ENCODE peak calls at places on chromosomes 13 and 19, in four cellular contexts. Z is brain microvascular endothelial cell; J is OCI-LY7; L is CD4-positive, alpha-beta memory T cell. X is an unnamed sample.

GRCh38 chr13:35729926-35730627 is 253.6 kb upstream of the MAB21L1 start:
- DNase-seq in Z (no peak), J (no peak), L (no peak), X (no peak)

GRCh38 chr13:110877737-110878136 is 37.1 kb downstream of the ANKRD10 start:
- DNase-seq in J (no peak), Z (no peak), L (no peak), X (no peak)

GRCh38 chr19:3304871-3305423 is 61.4 kb upstream of the NFIC start:
- DNase-seq in J (peak), Z (peak), L (peak), X (no peak)

GRCh38 chr13:100394005-100394695 is 194.4 kb downstream of the GGACT start:
- DNase-seq in Z (peak), L (peak), J (no peak), X (peak)

GRCh38 chr13:41675306-41675705 is 218.0 kb downstream of the RGCC start:
- DNase-seq in Z (no peak), L (no peak), J (no peak), X (peak)

GRCh38 chr19:12842511-12842910 is 4.2 kb downstream of the MAST1 start:
- DNase-seq in L (no peak), Z (no peak), J (no peak), X (no peak)

GRCh38 chr13:30415430-30416030 is 6.8 kb upstream of the UBE2L5 start:
- DNase-seq in J (peak), Z (no peak), L (no peak), X (no peak)

GRCh38 chr13:32881074-32881791 is 135.0 kb upstream of the KL start:
- DNase-seq in J (no peak), L (no peak), Z (peak), X (peak)

GRCh38 chr13:80339578-80339840 is 1.4 kb downstream of the SPRY2 start:
- DNase-seq in J (no peak), Z (peak), L (no peak), X (no peak)

GRCh38 chr13:22061371-22061805 is 390.5 kb downstream of the FGF9 start:
- DNase-seq in J (no peak), Z (no peak), L (peak), X (no peak)

GRCh38 chr13:110126391-110126961 is 180.5 kb downstream of the COL4A1 start:
- DNase-seq in J (no peak), Z (peak), L (no peak), X (peak)

GRCh38 chr13:100913143-100913542 is 238.5 kb upstream of the TMTC4 start:
- DNase-seq in Z (no peak), J (no peak), L (no peak), X (no peak)

GRCh38 chr13:48542581-48543341 is 9.9 kb upstream of the RCBTB2 start:
- DNase-seq in L (no peak), J (peak), Z (peak), X (no peak)

GRCh38 chr19:55178781-55179569 is 1.1 kb downstream of the SYT5 start:
- DNase-seq in L (peak), J (peak), Z (peak), X (no peak)

GRCh38 chr13:97798836-97799235 is 154.6 kb upstream of the IPO5 start:
- DNase-seq in L (no peak), Z (no peak), J (no peak), X (no peak)

GRCh38 chr13:98959299-98959698 is 18.6 kb downstream of the DOCK9 start:
- DNase-seq in L (no peak), J (no peak), Z (no peak), X (no peak)

GRCh38 chr19:48183356-48183755 is 12.9 kb downstream of the ZSWIM9 start:
- DNase-seq in J (peak), L (no peak), Z (no peak), X (no peak)

GRCh38 chr19:39246951-39247669 is 1.5 kb downstream of the IFNL4 start:
- DNase-seq in J (no peak), Z (no peak), L (no peak), X (no peak)

GRCh38 chr13:28657784-28658538 is 969 bp upstream of the POMP start:
- DNase-seq in Z (no peak), J (peak), L (no peak), X (no peak)

GRCh38 chr19:56053596-56053995 is 67.0 kb downstream of the NLRP5 start:
- DNase-seq in Z (no peak), J (no peak), L (no peak), X (no peak)

GRCh38 chr13:24709186-24709913 is 29.1 kb downstream of the ATP12A start:
- DNase-seq in J (no peak), L (peak), Z (no peak), X (no peak)

GRCh38 chr19:4933528-4933927 is 24.2 kb downstream of the UHRF1 start:
- DNase-seq in J (no peak), L (no peak), Z (no peak), X (no peak)

DNA sequence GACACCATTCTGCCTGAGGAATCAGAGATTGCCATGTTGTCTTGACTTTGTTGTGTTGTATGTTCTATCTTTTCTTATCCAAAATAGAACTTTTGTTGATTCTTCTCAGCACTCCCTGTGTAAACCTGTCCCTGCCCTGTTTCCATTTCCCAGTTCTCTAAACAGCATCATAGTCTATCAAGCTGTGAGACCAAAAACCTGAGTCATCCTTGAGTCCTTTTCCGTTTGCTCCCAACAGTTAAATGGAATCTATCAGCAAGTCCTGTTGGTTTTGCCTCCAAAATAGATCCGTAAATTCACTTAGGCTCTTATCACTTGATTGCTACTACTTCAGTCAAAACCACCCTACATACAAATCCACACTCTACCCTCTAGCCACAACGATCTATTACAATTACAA is 667.1 kb downstream of the PCDH9 start:
- DNase-seq in J (no peak), L (no peak), Z (no peak), X (no peak)
- H3K4me3 ChIP-seq in J (no peak), L (no peak), Z (no peak), X (no peak)

GRCh38 chr13:50529154-50529882 is 314.2 kb downstream of the DLEU7 start:
- DNase-seq in L (no peak), Z (peak), J (no peak), X (peak)
- H3K4me3 ChIP-seq in L (no peak), Z (peak), J (no peak), X (peak)

DNA sequence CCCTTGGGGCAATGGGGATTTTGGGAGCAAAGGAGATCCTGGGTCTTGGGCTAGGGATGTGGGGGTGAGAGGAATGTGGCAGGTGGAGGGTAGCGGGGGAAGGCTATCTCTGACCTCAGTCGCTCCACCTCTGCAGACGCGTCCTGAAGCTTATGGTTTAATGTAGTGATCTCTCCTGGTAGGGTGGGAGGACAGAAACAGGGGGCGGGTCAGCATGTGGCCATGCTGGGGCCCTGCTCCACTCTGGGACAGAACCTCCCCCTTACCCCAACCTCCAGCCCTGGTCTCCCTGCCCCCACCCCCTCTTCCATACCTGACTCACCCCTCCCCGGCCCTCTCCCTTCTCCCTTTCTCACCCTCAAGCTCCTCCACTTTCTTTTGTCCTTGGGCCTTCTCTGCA is 1.4 kb downstream of the BST2 start:
- DNase-seq in Z (no peak), L (no peak), J (no peak), X (no peak)
- H3K4me3 ChIP-seq in Z (no peak), L (peak), J (peak), X (no peak)

GRCh38 chr19:31261019-31261595 is 88.1 kb downstream of the TSHZ3 start:
- DNase-seq in L (no peak), Z (no peak), J (no peak), X (no peak)

GRCh38 chr19:31260171-31260933 is 88.9 kb downstream of the TSHZ3 start:
- DNase-seq in L (no peak), Z (no peak), J (no peak), X (no peak)

GRCh38 chr19:31262673-31263308 is 86.4 kb downstream of the TSHZ3 start:
- DNase-seq in L (no peak), J (no peak), Z (no peak), X (no peak)

GRCh38 chr19:31263317-31263716 is 85.9 kb downstream of the TSHZ3 start:
- DNase-seq in L (no peak), Z (no peak), J (no peak), X (no peak)

GRCh38 chr19:31261651-31262331 is 87.4 kb downstream of the TSHZ3 start:
- DNase-seq in Z (no peak), L (no peak), J (no peak), X (no peak)
- H3K4me3 ChIP-seq in Z (no peak), L (no peak), J (no peak), X (no peak)

GRCh38 chr19:21856751-21857150 is 20.8 kb upstream of the ZNF43 start:
- DNase-seq in Z (no peak), L (no peak), J (no peak), X (no peak)
- H3K4me3 ChIP-seq in Z (no peak), L (no peak), J (no peak), X (no peak)

GRCh38 chr19:32363632-32364031 is 18.2 kb downstream of the ZNF507 start:
- DNase-seq in J (no peak), L (no peak), Z (no peak), X (no peak)
- H3K4me3 ChIP-seq in J (no peak), L (no peak), Z (no peak), X (no peak)

DNA sequence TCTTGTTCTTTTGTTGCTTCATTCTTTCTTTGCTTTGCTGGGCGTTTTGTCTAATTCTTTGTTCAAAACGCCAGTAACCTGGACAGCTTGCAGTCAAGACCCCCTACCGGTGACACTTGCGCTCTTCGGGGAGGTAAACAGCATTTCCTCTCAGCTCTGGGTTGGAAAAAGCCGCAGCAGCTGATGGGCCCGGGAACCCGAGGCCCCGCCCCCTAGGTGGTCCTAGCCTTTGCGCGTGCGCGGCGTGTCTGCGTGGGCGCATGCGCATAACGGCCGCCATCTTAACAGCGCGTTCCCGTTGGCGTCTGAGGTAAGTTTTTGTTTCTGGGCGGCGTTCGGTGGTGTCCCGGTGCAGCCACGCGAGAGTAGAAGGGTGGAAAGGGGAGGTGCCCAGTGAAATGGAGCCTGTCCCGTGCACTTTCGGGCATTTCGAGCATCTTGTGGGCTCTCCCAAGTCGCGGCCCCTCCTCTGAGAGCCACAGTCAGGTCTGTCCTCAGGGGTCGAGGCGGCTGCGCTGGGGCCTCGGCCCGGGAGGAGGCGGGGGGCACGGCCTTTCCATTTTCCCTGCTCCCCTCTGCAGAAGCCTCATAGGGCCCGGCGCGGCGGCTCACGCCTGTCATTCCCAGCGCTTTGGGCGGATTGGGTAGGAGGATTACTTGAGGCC is at the start of gene ZNF559:
- DNase-seq in J (peak), L (peak), Z (peak), X (peak)
- H3K4me3 ChIP-seq in J (peak), L (peak), Z (peak), X (peak)

X was measured in AG09309.